ENCODE peak calls at places on chromosomes 5 and 9, in eight cellular contexts. Z, E, F, D, S, V, T and G are unnamed samples.
A peak's percentile ranks its signal among the peaks of the same experiment; 100 is the strongest.

GRCh38 chr5:171107650-171108049 is 201.4 kb upstream of the TLX3 start:
- DNase-seq in E (no peak), T (no peak), F (no peak), D (no peak), V (no peak), Z (no peak), S (no peak), G (no peak)

GRCh38 chr9:70868661-70869652 is 252.5 kb downstream of the TRPM3 start:
- DNase-seq in F (no peak), T (no peak), D (no peak), Z (peak; percentile 56), V (peak; percentile 39), E (no peak), S (no peak), G (no peak)

GRCh38 chr9:93083592-93084470 is 12.2 kb upstream of the CARD19 start:
- DNase-seq in E (peak; percentile 16), F (no peak), D (no peak), T (no peak), V (no peak), S (peak; percentile 32), Z (peak; percentile 0), G (no peak)

GRCh38 chr9:87122947-87123685 is 175.8 kb upstream of the GAS1 start:
- DNase-seq in T (no peak), V (no peak), D (no peak), E (no peak), F (no peak), Z (no peak), S (no peak), G (no peak)

GRCh38 chr5:172573986-172574844 is 66.8 kb upstream of the NEURL1B start:
- DNase-seq in F (no peak), V (no peak), T (no peak), S (no peak), E (no peak), D (no peak), Z (no peak), G (no peak)

GRCh38 chr5:167950126-167950721 is 341.2 kb upstream of the WWC1 start:
- DNase-seq in F (no peak), V (no peak), D (no peak), S (no peak), T (no peak), Z (no peak), E (no peak), G (no peak)

GRCh38 chr5:71769265-71769664 is 50.2 kb downstream of the CARTPT start:
- DNase-seq in F (no peak), D (no peak), Z (no peak), T (no peak), S (no peak), E (no peak), V (no peak), G (no peak)

GRCh38 chr9:116298249-116298648 is 144.7 kb downstream of the PAPPA start:
- DNase-seq in Z (no peak), V (no peak), F (no peak), S (no peak), E (no peak), D (no peak), T (no peak), G (no peak)

GRCh38 chr5:173753307-173754168 is 134.6 kb upstream of the CPEB4 start:
- DNase-seq in T (no peak), D (no peak), V (peak; percentile 87), Z (peak; percentile 91), F (no peak), S (no peak), E (no peak), G (no peak)

GRCh38 chr9:4197548-4197947 is 102.3 kb downstream of the GLIS3 start:
- DNase-seq in S (no peak), E (no peak), V (no peak), Z (no peak), T (no peak), D (no peak), F (peak; percentile 15), G (no peak)

GRCh38 chr9:113427629-113428028 is 17.1 kb downstream of the C9orf43 start:
- DNase-seq in V (no peak), Z (no peak), T (no peak), D (no peak), E (no peak), F (no peak), S (no peak), G (no peak)

GRCh38 chr9:107286057-107286456 is 3.0 kb downstream of the RAD23B start:
- DNase-seq in F (no peak), D (peak; percentile 40), V (no peak), E (no peak), Z (no peak), T (no peak), S (no peak), G (no peak)
- H3K4me3 ChIP-seq in F (peak overlapping the region; percentile 94), D (peak overlapping the region; percentile 77), V (no peak overlapping the region), E (peak overlapping the region; percentile 95), Z (peak overlapping the region; percentile 84), T (no peak overlapping the region), S (no peak overlapping the region), G (no peak overlapping the region)

DNA sequence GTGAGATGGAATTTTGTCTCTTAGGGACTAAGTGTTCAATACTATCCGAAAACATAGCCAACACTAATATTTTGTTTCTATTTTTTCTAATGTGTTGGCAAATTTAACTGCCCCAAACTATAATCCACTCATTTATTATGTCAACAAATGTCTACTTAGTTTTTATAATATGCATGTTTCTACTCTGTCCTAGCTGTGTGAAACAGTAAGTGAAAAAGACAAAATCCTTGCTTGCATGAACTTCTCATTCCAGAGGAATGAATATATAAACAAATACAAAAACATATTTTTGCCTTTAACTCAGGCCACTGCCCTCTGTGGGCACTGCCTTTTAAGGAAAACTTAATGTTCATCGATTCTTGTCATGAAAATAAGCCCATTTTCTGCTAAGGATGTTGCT is 1275.4 kb upstream of the CDH18 start:
- DNase-seq in S (no peak), F (no peak), Z (no peak), T (no peak), V (no peak), D (no peak), E (no peak), G (no peak)
- H3K27ac ChIP-seq in S (no peak overlapping the region), F (no peak overlapping the region), Z (no peak overlapping the region), T (no peak overlapping the region), V (no peak overlapping the region), D (no peak overlapping the region), E (no peak overlapping the region), G (no peak overlapping the region)

GRCh38 chr9:75147638-75148037 is 59.3 kb downstream of the OSTF1 start:
- DNase-seq in E (no peak), S (no peak), Z (no peak), V (no peak), T (no peak), D (no peak), F (no peak), G (no peak)

GRCh38 chr9:75150512-75150911 is 62.2 kb downstream of the OSTF1 start:
- DNase-seq in V (no peak), E (no peak), T (no peak), F (no peak), Z (no peak), S (no peak), D (no peak), G (no peak)

GRCh38 chr9:75146229-75146628 is 57.9 kb downstream of the OSTF1 start:
- DNase-seq in S (no peak), E (no peak), T (no peak), Z (no peak), F (no peak), D (no peak), V (no peak), G (no peak)

GRCh38 chr9:75149841-75150241 is 61.5 kb downstream of the OSTF1 start:
- DNase-seq in D (no peak), T (no peak), E (no peak), Z (no peak), S (no peak), V (no peak), F (no peak), G (no peak)

GRCh38 chr9:75148551-75148950 is 60.2 kb downstream of the OSTF1 start:
- DNase-seq in E (no peak), F (no peak), D (no peak), V (no peak), S (no peak), T (no peak), Z (no peak), G (no peak)
- H3K4me1 ChIP-seq in E (no peaks in the 10 kb centered on the region), F (peaks cover 12% of the 10 kb centered on the region), D (no peaks in the 10 kb centered on the region), V (no peaks in the 10 kb centered on the region), S (no peaks in the 10 kb centered on the region), T (no peaks in the 10 kb centered on the region), Z (peaks cover 5% of the 10 kb centered on the region), G (peaks cover 78% of the 10 kb centered on the region)

GRCh38 chr5:79613571-79613970 is 1.3 kb downstream of the TENT2 start:
- DNase-seq in S (no peak), F (no peak), E (no peak), Z (no peak), V (no peak), D (no peak), T (no peak), G (no peak)
- H3K4me3 ChIP-seq in S (peak overlapping the region; percentile 96), F (peak overlapping the region; percentile 87), E (peak overlapping the region; percentile 88), Z (peak overlapping the region; percentile 91), V (peak overlapping the region; percentile 63), D (peak overlapping the region; percentile 83), T (peak overlapping the region; percentile 84), G (peak overlapping the region; percentile 97)

DNA sequence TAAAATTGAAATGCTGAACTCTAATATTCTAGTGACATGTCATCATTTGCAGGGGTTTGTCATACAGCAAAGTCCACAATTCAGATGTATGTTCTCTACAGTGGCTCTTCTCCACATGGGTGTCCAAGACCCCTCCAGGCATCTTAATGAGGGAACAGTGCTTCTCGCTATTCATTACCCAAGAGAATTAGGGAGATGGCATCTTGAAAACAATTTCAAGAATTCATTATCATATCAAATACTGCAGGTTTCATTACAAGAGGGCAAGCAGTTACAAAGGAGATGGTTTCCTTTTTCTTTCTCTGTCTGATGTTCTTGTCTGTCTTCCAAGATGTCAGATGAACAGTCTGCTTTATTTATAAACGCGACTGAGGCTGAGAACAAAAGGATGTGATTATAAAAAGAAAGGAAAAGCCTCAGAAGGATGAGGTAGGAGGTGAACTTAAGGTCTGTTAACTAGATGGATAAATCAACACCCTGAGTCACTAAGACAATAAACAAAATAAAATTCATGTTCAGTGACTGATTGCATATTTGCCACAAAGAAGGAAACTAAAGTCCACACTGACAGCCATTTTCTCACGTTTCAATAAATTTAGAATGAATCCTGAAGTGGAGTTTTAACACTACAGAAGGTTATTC is 326.7 kb upstream of the EFNA5 start:
- DNase-seq in F (no peak), D (no peak), E (no peak), V (no peak), S (no peak), Z (no peak), T (no peak), G (no peak)
- H3K27ac ChIP-seq in F (no peak overlapping the region), D (no peak overlapping the region), E (no peak overlapping the region), V (no peak overlapping the region), S (no peak overlapping the region), Z (no peak overlapping the region), T (no peak overlapping the region), G (no peak overlapping the region)

GRCh38 chr9:136343121-136343883 is 16.0 kb downstream of the GPSM1 start:
- DNase-seq in F (no peak), S (no peak), T (no peak), V (peak; percentile 73), Z (no peak), E (no peak), D (no peak), G (no peak)
- H3K4me1 ChIP-seq in F (no peaks in the 10 kb centered on the region), S (no peaks in the 10 kb centered on the region), T (peaks cover 15% of the 10 kb centered on the region), V (peaks cover 16% of the 10 kb centered on the region), Z (peaks cover 24% of the 10 kb centered on the region), E (no peaks in the 10 kb centered on the region), D (peaks cover 7% of the 10 kb centered on the region), G (no peaks in the 10 kb centered on the region)

GRCh38 chr5:151798674-151799073 is 26.9 kb downstream of the G3BP1 start:
- DNase-seq in F (no peak), D (no peak), S (no peak), V (no peak), T (no peak), Z (no peak), E (no peak), G (no peak)
- H3K4me3 ChIP-seq in F (no peak overlapping the region), D (no peak overlapping the region), S (no peak overlapping the region), V (no peak overlapping the region), T (no peak overlapping the region), Z (no peak overlapping the region), E (no peak overlapping the region), G (no peak overlapping the region)